ENCODE peak calls at places on chromosomes 4 and X, in eight cellular contexts. O is effector memory CD4-positive, alpha-beta T cell; K is neuronal stem cell; V is tibial artery; J is pancreas; M is lung; X is uterus; G is mammary epithelial cell. Z is an unnamed sample.

GRCh38 chr4:21879187-21879586 is 69.4 kb downstream of the KCNIP4 start:
- DNase-seq in X (no peak), O (no peak), V (no peak), G (no peak), J (no peak), K (no peak), M (no peak), Z (no peak)

GRCh38 chr4:153293675-153294057 is 50.8 kb upstream of the MND1 start:
- DNase-seq in X (no peak), O (no peak), G (no peak), V (no peak), M (no peak), K (no peak), J (no peak), Z (no peak)

GRCh38 chr4:145280541-145280940 is 100.2 kb upstream of the OTUD4 start:
- DNase-seq in O (no peak), K (no peak), G (no peak), X (no peak), M (no peak), V (no peak), J (no peak), Z (no peak)

GRCh38 chrX:82333575-82333974 is 1131.7 kb downstream of the SH3BGRL start:
- DNase-seq in K (no peak), J (no peak), V (no peak), G (no peak), M (no peak), X (no peak), O (no peak), Z (no peak)

GRCh38 chr4:163392328-163392727 is 48.6 kb downstream of the NPY5R start:
- DNase-seq in K (no peak), G (no peak), X (no peak), M (no peak), V (no peak), O (no peak), J (no peak), Z (no peak)

GRCh38 chr4:105808459-105809041 is 86.7 kb upstream of the NPNT start:
- DNase-seq in V (peak; percentile 36), K (no peak), M (no peak), O (no peak), J (no peak), G (peak; percentile 75), X (no peak), Z (no peak)

GRCh38 chr4:153497091-153497531 is 31.0 kb downstream of the TMEM131L start:
- DNase-seq in V (no peak), M (no peak), X (no peak), G (peak; percentile 84), O (no peak), J (no peak), K (no peak), Z (no peak)

GRCh38 chr4:74408639-74409038 is 36.3 kb upstream of the AREG start:
- DNase-seq in G (peak; percentile 96), V (no peak), O (no peak), X (no peak), K (no peak), M (no peak), J (no peak), Z (no peak)

GRCh38 chr4:42070463-42070862 is 80.1 kb downstream of the SLC30A9 start:
- DNase-seq in G (no peak), V (no peak), O (no peak), X (no peak), K (no peak), M (no peak), J (no peak), Z (no peak)

GRCh38 chr4:118746251-118746919 is 61.2 kb downstream of the METTL14 start:
- DNase-seq in K (no peak), M (no peak), V (no peak), O (no peak), G (no peak), X (peak; percentile 40), J (no peak), Z (peak; percentile 22)

GRCh38 chr4:183926950-183927349 is 21.8 kb downstream of the STOX2 start:
- DNase-seq in M (no peak), J (peak; percentile 30), X (no peak), K (no peak), O (no peak), V (no peak), G (no peak), Z (no peak)

GRCh38 chr4:119785963-119786362 is 157.4 kb upstream of the PDE5A start:
- DNase-seq in M (no peak), O (no peak), V (no peak), X (no peak), J (no peak), K (no peak), G (peak; percentile 5), Z (no peak)

GRCh38 chr4:54015421-54016065 is 48.9 kb downstream of the CHIC2 start:
- DNase-seq in G (no peak), X (no peak), K (peak; percentile 26), M (no peak), O (no peak), V (no peak), J (no peak), Z (no peak)

GRCh38 chr4:173866289-173866688 is 336.3 kb upstream of the HAND2 start:
- DNase-seq in J (no peak), V (no peak), G (no peak), K (no peak), X (no peak), M (no peak), O (no peak), Z (no peak)

GRCh38 chr4:128821151-128821550 is 11.7 kb downstream of the JADE1 start:
- DNase-seq in G (no peak), K (no peak), X (no peak), V (no peak), O (no peak), M (no peak), J (no peak), Z (no peak)

GRCh38 chr4:128818442-128818841 is 8.9 kb downstream of the JADE1 start:
- DNase-seq in M (no peak), X (no peak), J (no peak), O (no peak), G (no peak), K (no peak), V (no peak), Z (no peak)

GRCh38 chr4:128823025-128823661 is 13.6 kb downstream of the JADE1 start:
- DNase-seq in X (no peak), J (no peak), K (no peak), M (no peak), G (peak; percentile 83), O (no peak), V (no peak), Z (no peak)

GRCh38 chr4:128820631-128821119 is 11.2 kb downstream of the JADE1 start:
- DNase-seq in O (no peak), K (no peak), J (no peak), V (no peak), M (no peak), G (no peak), X (no peak), Z (no peak)

DNA sequence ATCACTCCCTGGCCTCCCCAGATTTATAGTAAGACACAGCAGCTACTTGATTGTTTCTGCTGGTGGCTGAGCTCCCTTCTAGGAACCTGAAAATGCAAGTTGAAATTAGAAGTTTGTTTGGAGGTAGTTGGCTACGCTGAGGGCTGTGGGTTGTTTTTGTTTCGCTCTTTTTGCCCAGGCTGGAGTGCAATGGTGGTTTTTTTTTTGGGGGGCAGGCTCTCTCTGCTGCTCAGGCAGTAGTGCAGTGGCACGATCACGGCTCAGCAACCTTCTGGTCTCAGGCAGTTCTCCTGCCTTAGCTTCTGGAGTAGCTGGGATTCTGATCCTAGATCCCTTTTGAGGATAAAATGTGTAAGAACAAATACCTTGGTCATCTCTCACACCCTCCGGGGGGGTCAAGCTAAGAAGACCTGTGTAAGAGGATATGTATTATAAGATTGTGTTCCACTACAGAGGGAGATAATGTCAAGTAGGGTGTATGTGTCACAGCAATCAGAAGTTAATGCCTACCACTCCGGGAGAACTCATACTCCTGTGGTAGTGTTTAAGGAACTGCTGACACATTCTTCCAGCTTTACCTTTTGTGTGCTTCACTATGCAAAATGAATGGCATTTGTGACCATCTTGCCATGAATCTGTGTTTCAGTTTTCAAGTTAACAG is 9.7 kb downstream of the JADE1 start:
- DNase-seq in V (no peak), K (no peak), X (no peak), G (no peak), J (no peak), O (no peak), M (no peak), Z (no peak)
- H3K4me1 ChIP-seq in V (peaks cover 23% of the 10 kb centered on the region), K (peaks cover 3% of the 10 kb centered on the region), X (no peaks in the 10 kb centered on the region), G (peaks cover 13% of the 10 kb centered on the region), J (peaks cover 25% of the 10 kb centered on the region), O (peaks cover 3% of the 10 kb centered on the region), M (peaks cover 2% of the 10 kb centered on the region), Z (no peaks in the 10 kb centered on the region)

GRCh38 chr4:81627617-81628016 is 155.9 kb upstream of the RASGEF1B start:
- DNase-seq in X (no peak), G (no peak), K (no peak), O (no peak), M (no peak), V (no peak), J (no peak), Z (no peak)
- H3K4me1 ChIP-seq in X (no peaks in the 10 kb centered on the region), G (peaks cover 9% of the 10 kb centered on the region), K (peaks cover 4% of the 10 kb centered on the region), O (no peaks in the 10 kb centered on the region), M (no peaks in the 10 kb centered on the region), V (peaks cover 4% of the 10 kb centered on the region), J (peaks cover 9% of the 10 kb centered on the region), Z (peaks cover 2% of the 10 kb centered on the region)

GRCh38 chr4:1750381-1751154 is 29.2 kb downstream of the TACC3 start:
- DNase-seq in V (no peak), O (no peak), G (no peak), M (no peak), X (no peak), J (no peak), K (no peak), Z (no peak)

GRCh38 chr4:1749826-1750225 is 28.5 kb downstream of the TACC3 start:
- DNase-seq in O (no peak), X (no peak), K (no peak), M (no peak), V (no peak), G (no peak), J (no peak), Z (no peak)

GRCh38 chr4:1748465-1748995 is 27.2 kb downstream of the TACC3 start:
- DNase-seq in G (peak; percentile 29), O (peak; percentile 58), V (no peak), J (peak; percentile 52), M (peak; percentile 73), K (peak; percentile 80), X (peak; percentile 28), Z (peak; percentile 91)

GRCh38 chr4:1747603-1747967 is 26.3 kb downstream of the TACC3 start:
- DNase-seq in J (no peak), O (no peak), M (no peak), G (no peak), X (no peak), K (no peak), V (no peak), Z (no peak)

DNA sequence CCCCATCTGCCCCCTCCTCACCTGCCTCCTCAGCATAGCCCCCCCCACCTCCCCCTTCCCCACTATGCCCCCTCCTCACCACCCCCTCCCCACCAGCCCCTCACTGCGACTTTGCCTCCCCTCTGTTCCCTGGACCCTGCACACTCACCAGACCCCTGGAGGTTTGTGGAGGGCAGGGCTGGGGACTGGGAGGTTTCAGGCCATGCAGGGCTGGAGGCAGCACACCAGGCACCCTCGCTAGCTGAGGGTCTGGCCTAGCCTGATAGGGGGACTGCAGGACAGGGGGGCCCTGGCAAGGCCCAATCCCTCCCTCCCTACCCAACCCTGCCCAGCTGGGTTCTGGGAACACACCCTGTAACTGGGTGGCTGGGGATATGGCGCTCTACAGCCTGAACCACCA is 28.0 kb downstream of the TACC3 start:
- DNase-seq in O (no peak), V (no peak), K (no peak), G (no peak), X (no peak), M (no peak), J (no peak), Z (no peak)
- H3K4me1 ChIP-seq in O (peaks cover 16% of the 10 kb centered on the region), V (no peaks in the 10 kb centered on the region), K (peaks cover 8% of the 10 kb centered on the region), G (peaks cover 18% of the 10 kb centered on the region), X (peaks cover 5% of the 10 kb centered on the region), M (peaks cover 11% of the 10 kb centered on the region), J (no peaks in the 10 kb centered on the region), Z (no peaks in the 10 kb centered on the region)

GRCh38 chr4:82031386-82031785 is 342.4 kb downstream of the HNRNPD start:
- DNase-seq in X (no peak), G (no peak), J (no peak), V (no peak), O (no peak), K (no peak), M (no peak), Z (no peak)
- H3K4me1 ChIP-seq in X (no peaks in the 10 kb centered on the region), G (no peaks in the 10 kb centered on the region), J (no peaks in the 10 kb centered on the region), V (no peaks in the 10 kb centered on the region), O (no peaks in the 10 kb centered on the region), K (no peaks in the 10 kb centered on the region), M (no peaks in the 10 kb centered on the region), Z (no peaks in the 10 kb centered on the region)